ENCODE peak calls at places on chromosomes 2 and 18, in ten cellular contexts. L is Karpas-422; R is CD8-positive, alpha-beta T cell; M is brain microvascular endothelial cell; B is CD4-positive, alpha-beta T cell; J is CD8-positive, alpha-beta memory T cell; K is Panc1; A is ovary; X is astrocyte; W is GM12878. D is an unnamed sample.

GRCh38 chr2:64604929-64605550 is 48.7 kb downstream of the SERTAD2 start:
- DNase-seq in L (no peak), R (no peak), M (no peak), B (no peak), J (no peak), K (no peak), A (peak), X (peak), W (no peak), D (no peak)

GRCh38 chr2:127041259-127041970 is 65.5 kb downstream of the BIN1 start:
- DNase-seq in L (no peak), R (no peak), M (no peak), B (no peak), J (no peak), K (no peak), A (no peak), X (no peak), W (no peak), D (no peak)

GRCh38 chr18:51195602-51196115 is 1.8 kb downstream of the MEX3C start:
- DNase-seq in L (peak), R (peak), M (peak), B (no peak), J (peak), K (no peak), A (no peak), X (peak), W (no peak), D (no peak)

GRCh38 chr2:609520-610280 is 67.5 kb downstream of the TMEM18 start:
- DNase-seq in L (no peak), R (no peak), M (no peak), B (no peak), J (no peak), K (no peak), A (no peak), X (no peak), W (no peak), D (no peak)

GRCh38 chr2:17593841-17594482 is 53.5 kb downstream of the VSNL1 start:
- DNase-seq in L (no peak), R (no peak), M (no peak), B (no peak), J (no peak), K (no peak), A (no peak), X (no peak), W (no peak), D (no peak)

GRCh38 chr2:156867201-156867600 is 390.3 kb upstream of the GALNT5 start:
- DNase-seq in L (no peak), R (no peak), M (no peak), B (no peak), J (no peak), K (no peak), A (no peak), X (peak), W (no peak), D (no peak)

GRCh38 chr2:48719480-48720177 is 35.9 kb downstream of the LHCGR start:
- DNase-seq in L (no peak), R (no peak), M (no peak), B (no peak), J (no peak), K (no peak), A (no peak), X (peak), W (no peak), D (no peak)

GRCh38 chr18:78153362-78153761 is 826.3 kb upstream of the SALL3 start:
- DNase-seq in L (no peak), R (no peak), M (no peak), B (no peak), J (no peak), K (no peak), A (no peak), X (no peak), W (no peak), D (no peak)

GRCh38 chr18:35464731-35465728 is 32.7 kb downstream of the INO80C start:
- DNase-seq in L (peak), R (no peak), M (no peak), B (no peak), J (no peak), K (no peak), A (no peak), X (no peak), W (no peak), D (no peak)

GRCh38 chr2:60553992-60554648 is 666 bp upstream of the BCL11A start:
- DNase-seq in L (no peak), R (no peak), M (no peak), B (no peak), J (no peak), K (no peak), A (no peak), X (peak), W (no peak), D (no peak)

GRCh38 chr2:158529379-158530110 is 72.8 kb downstream of the PKP4 start:
- DNase-seq in L (no peak), R (no peak), M (peak), B (no peak), J (no peak), K (no peak), A (no peak), X (peak), W (no peak), D (no peak)

GRCh38 chr2:241870611-241871537 is 1.3 kb downstream of the RTP5 start:
- DNase-seq in L (no peak), R (peak), M (no peak), B (no peak), J (peak), K (no peak), A (no peak), X (no peak), W (no peak), D (no peak)

GRCh38 chr18:42156266-42156665 is 201.2 kb downstream of the PIK3C3 start:
- DNase-seq in L (no peak), R (no peak), M (peak), B (no peak), J (no peak), K (no peak), A (no peak), X (peak), W (no peak), D (no peak)

GRCh38 chr2:12903272-12903671 is 186.5 kb downstream of the TRIB2 start:
- DNase-seq in L (no peak), R (no peak), M (no peak), B (no peak), J (no peak), K (no peak), A (no peak), X (peak), W (no peak), D (no peak)

GRCh38 chr18:58202406-58202730 is 158.3 kb downstream of the NEDD4L start:
- DNase-seq in L (no peak), R (no peak), M (peak), B (no peak), J (no peak), K (no peak), A (no peak), X (peak), W (no peak), D (no peak)

GRCh38 chr2:23404426-23404825 is 19.4 kb downstream of the KLHL29 start:
- DNase-seq in L (peak), R (no peak), M (peak), B (no peak), J (no peak), K (peak), A (peak), X (peak), W (peak), D (peak)

GRCh38 chr2:98775146-98775988 is 44.4 kb upstream of the MGAT4A start:
- DNase-seq in L (no peak), R (no peak), M (no peak), B (no peak), J (no peak), K (no peak), A (no peak), X (peak), W (no peak), D (no peak)

GRCh38 chr2:69774984-69775982 is 33.3 kb downstream of the ANXA4 start:
- DNase-seq in L (no peak), R (peak), M (peak), B (no peak), J (peak), K (no peak), A (no peak), X (no peak), W (no peak), D (no peak)

GRCh38 chr2:151237422-151238012 is 24.1 kb downstream of the RBM43 start:
- DNase-seq in L (no peak), R (no peak), M (peak), B (no peak), J (no peak), K (no peak), A (no peak), X (peak), W (no peak), D (no peak)

GRCh38 chr2:10680957-10681356 is 8.8 kb downstream of the NOL10 start:
- DNase-seq in L (no peak), R (no peak), M (no peak), B (no peak), J (no peak), K (no peak), A (no peak), X (no peak), W (no peak), D (no peak)

GRCh38 chr2:217740178-217740577 is 262.6 kb downstream of the TNS1 start:
- DNase-seq in L (no peak), R (no peak), M (no peak), B (no peak), J (no peak), K (no peak), A (no peak), X (no peak), W (no peak), D (no peak)

GRCh38 chr2:96414161-96414713 is 78.7 kb downstream of the NCAPH start:
- DNase-seq in L (no peak), R (no peak), M (no peak), B (no peak), J (no peak), K (no peak), A (no peak), X (no peak), W (no peak), D (no peak)

GRCh38 chr2:162710282-162710891 is 128.2 kb downstream of the KCNH7 start:
- DNase-seq in L (no peak), R (no peak), M (no peak), B (no peak), J (no peak), K (no peak), A (no peak), X (peak), W (no peak), D (no peak)

GRCh38 chr2:16666453-16666801 is 793 bp upstream of the CYRIA start:
- DNase-seq in L (no peak), R (no peak), M (peak), B (no peak), J (no peak), K (no peak), A (no peak), X (peak), W (no peak), D (no peak)

GRCh38 chr2:112542974-112543760 is 902 bp downstream of the POLR1B start:
- DNase-seq in L (peak), R (no peak), M (no peak), B (no peak), J (no peak), K (peak), A (no peak), X (peak), W (no peak), D (no peak)

GRCh38 chr2:195051401-195051800 is 605.6 kb upstream of the SLC39A10 start:
- DNase-seq in L (no peak), R (no peak), M (peak), B (no peak), J (no peak), K (no peak), A (no peak), X (peak), W (no peak), D (no peak)

GRCh38 chr18:21404426-21404825 is 162.4 kb downstream of the GREB1L start:
- DNase-seq in L (no peak), R (no peak), M (no peak), B (no peak), J (no peak), K (no peak), A (no peak), X (no peak), W (no peak), D (no peak)

GRCh38 chr18:48326901-48327675 is 82.1 kb downstream of the ZBTB7C start:
- DNase-seq in L (no peak), R (no peak), M (peak), B (no peak), J (no peak), K (no peak), A (no peak), X (peak), W (no peak), D (no peak)

GRCh38 chr2:228157841-228158240 is 23.6 kb downstream of the SPHKAP start:
- DNase-seq in L (no peak), R (no peak), M (no peak), B (no peak), J (no peak), K (no peak), A (no peak), X (no peak), W (no peak), D (no peak)

GRCh38 chr2:240247868-240248820 is 107.7 kb upstream of the OTOS start:
- DNase-seq in L (no peak), R (no peak), M (no peak), B (no peak), J (no peak), K (no peak), A (peak), X (no peak), W (no peak), D (no peak)

GRCh38 chr2:214410918-214411554 is at the start of gene VWC2L:
- DNase-seq in L (peak), R (no peak), M (peak), B (peak), J (no peak), K (no peak), A (peak), X (peak), W (no peak), D (peak)

GRCh38 chr2:237691908-237692600 is 64.7 kb downstream of the LRRFIP1 start:
- DNase-seq in L (peak), R (peak), M (peak), B (peak), J (peak), K (no peak), A (peak), X (peak), W (no peak), D (peak)

GRCh38 chr2:70508711-70509462 is 44.7 kb downstream of the TGFA start:
- DNase-seq in L (no peak), R (no peak), M (no peak), B (no peak), J (no peak), K (no peak), A (no peak), X (no peak), W (no peak), D (no peak)

GRCh38 chr2:237689569-237690131 is 62.3 kb downstream of the LRRFIP1 start:
- DNase-seq in L (no peak), R (no peak), M (no peak), B (no peak), J (no peak), K (no peak), A (no peak), X (no peak), W (no peak), D (no peak)

GRCh38 chr2:168375195-168375798 is 80.8 kb upstream of the CERS6 start:
- DNase-seq in L (no peak), R (no peak), M (no peak), B (no peak), J (no peak), K (no peak), A (no peak), X (no peak), W (no peak), D (no peak)

GRCh38 chr2:25473758-25474335 is 132.1 kb upstream of the DNMT3A start:
- DNase-seq in L (no peak), R (no peak), M (no peak), B (no peak), J (no peak), K (no peak), A (peak), X (no peak), W (no peak), D (no peak)

GRCh38 chr2:45888641-45889040 is 237.2 kb downstream of the PRKCE start:
- DNase-seq in L (no peak), R (no peak), M (no peak), B (no peak), J (no peak), K (no peak), A (no peak), X (no peak), W (no peak), D (no peak)

GRCh38 chr2:45889053-45889452 is 237.6 kb downstream of the PRKCE start:
- DNase-seq in L (peak), R (no peak), M (no peak), B (peak), J (no peak), K (no peak), A (no peak), X (no peak), W (peak), D (no peak)

GRCh38 chr2:45889620-45890019 is 238.1 kb downstream of the PRKCE start:
- DNase-seq in L (peak), R (no peak), M (no peak), B (no peak), J (no peak), K (no peak), A (no peak), X (no peak), W (no peak), D (no peak)

GRCh38 chr2:45890819-45891218 is 239.3 kb downstream of the PRKCE start:
- DNase-seq in L (no peak), R (no peak), M (no peak), B (no peak), J (no peak), K (no peak), A (no peak), X (no peak), W (peak), D (no peak)

GRCh38 chr2:45890094-45890646 is 238.7 kb downstream of the PRKCE start:
- DNase-seq in L (peak), R (no peak), M (no peak), B (no peak), J (no peak), K (no peak), A (no peak), X (no peak), W (no peak), D (no peak)
- H3K27ac ChIP-seq in L (peak), R (no peak), M (no peak), B (no peak), J (no peak), K (no peak), A (no peak), X (no peak), W (peak), D (no peak)

GRCh38 chr2:86372641-86373502 is 35.4 kb upstream of the REEP1 start:
- DNase-seq in L (peak), R (no peak), M (peak), B (no peak), J (no peak), K (no peak), A (no peak), X (peak), W (no peak), D (no peak)
- H3K27ac ChIP-seq in L (no peak), R (no peak), M (no peak), B (peak), J (no peak), K (no peak), A (no peak), X (no peak), W (no peak), D (no peak)

GRCh38 chr2:174633621-174633927 is 36.0 kb upstream of the WIPF1 start:
- DNase-seq in L (peak), R (no peak), M (no peak), B (no peak), J (no peak), K (no peak), A (no peak), X (no peak), W (no peak), D (no peak)

GRCh38 chr2:174635015-174635593 is 37.5 kb upstream of the WIPF1 start:
- DNase-seq in L (peak), R (no peak), M (no peak), B (no peak), J (peak), K (no peak), A (no peak), X (no peak), W (no peak), D (no peak)

GRCh38 chr2:174636979-174637378 is 39.4 kb upstream of the WIPF1 start:
- DNase-seq in L (no peak), R (no peak), M (no peak), B (no peak), J (no peak), K (no peak), A (no peak), X (no peak), W (no peak), D (no peak)

GRCh38 chr2:174634130-174635014 is 36.8 kb upstream of the WIPF1 start:
- DNase-seq in L (peak), R (peak), M (no peak), B (peak), J (peak), K (no peak), A (no peak), X (no peak), W (peak), D (no peak)

GRCh38 chr2:174635747-174636399 is 38.3 kb upstream of the WIPF1 start:
- DNase-seq in L (no peak), R (no peak), M (no peak), B (no peak), J (no peak), K (no peak), A (no peak), X (peak), W (no peak), D (no peak)
- H3K27ac ChIP-seq in L (peak), R (no peak), M (no peak), B (peak), J (no peak), K (no peak), A (no peak), X (no peak), W (peak), D (no peak)

GRCh38 chr2:120893874-120894584 is 158.4 kb downstream of the GLI2 start:
- DNase-seq in L (no peak), R (no peak), M (no peak), B (no peak), J (no peak), K (no peak), A (no peak), X (no peak), W (no peak), D (no peak)
- H3K27ac ChIP-seq in L (no peak), R (no peak), M (no peak), B (no peak), J (no peak), K (no peak), A (peak), X (peak), W (no peak), D (peak)

D was measured in caudate nucleus.